ENCODE peak calls at places on chromosomes 7 and 10, in five cellular contexts. One of them, this sample, is unnamed. For H3K4me1, the result is how much of the 10 kb centered on the place peaks cover.

GRCh38 chr10:123995082-123995460 is 98.3 kb downstream of the CHST15 start:
- DNase-seq in A549: peak
- DNase-seq in sigmoid colon: no peak
- DNase-seq in K562: no peak
- DNase-seq in transverse colon: no peak
- DNase-seq in this sample: peak

GRCh38 chr7:14403587-14403986 is 414.1 kb upstream of the ETV1 start:
- DNase-seq in K562: no peak
- DNase-seq in transverse colon: no peak
- DNase-seq in sigmoid colon: no peak
- DNase-seq in A549: no peak
- DNase-seq in this sample: no peak

GRCh38 chr7:91325731-91326130 is 61.5 kb downstream of the FZD1 start:
- DNase-seq in transverse colon: no peak
- DNase-seq in A549: no peak
- DNase-seq in K562: no peak
- DNase-seq in sigmoid colon: no peak
- DNase-seq in this sample: no peak

GRCh38 chr10:90969947-90970673 is 49.2 kb upstream of the ANKRD1 start:
- DNase-seq in A549: peak
- DNase-seq in transverse colon: no peak
- DNase-seq in sigmoid colon: no peak
- DNase-seq in K562: no peak
- DNase-seq in this sample: no peak

GRCh38 chr10:85857305-85857704 is 509.3 kb downstream of the GRID1 start:
- DNase-seq in sigmoid colon: no peak
- DNase-seq in K562: no peak
- DNase-seq in transverse colon: no peak
- DNase-seq in A549: no peak
- DNase-seq in this sample: no peak

GRCh38 chr10:7407368-7408002 is 3.3 kb downstream of the SFMBT2 start:
- DNase-seq in A549: no peak
- DNase-seq in sigmoid colon: no peak
- DNase-seq in transverse colon: no peak
- DNase-seq in K562: no peak
- DNase-seq in this sample: peak

GRCh38 chr7:18440934-18441333 is 54.6 kb upstream of the HDAC9 start:
- DNase-seq in transverse colon: no peak
- DNase-seq in K562: no peak
- DNase-seq in sigmoid colon: no peak
- DNase-seq in A549: no peak
- DNase-seq in this sample: no peak

GRCh38 chr7:74174606-74175082 is 488 bp downstream of the EIF4H start:
- DNase-seq in sigmoid colon: peak
- DNase-seq in transverse colon: peak
- DNase-seq in K562: no peak
- DNase-seq in A549: peak
- DNase-seq in this sample: peak

GRCh38 chr7:104206841-104207240 is 972 bp downstream of the ORC5 start:
- DNase-seq in transverse colon: no peak
- DNase-seq in K562: no peak
- DNase-seq in A549: no peak
- DNase-seq in sigmoid colon: no peak
- DNase-seq in this sample: no peak

GRCh38 chr7:104209063-104209462 is 1.2 kb upstream of the ORC5 start:
- DNase-seq in K562: no peak
- DNase-seq in A549: no peak
- DNase-seq in transverse colon: no peak
- DNase-seq in sigmoid colon: no peak
- DNase-seq in this sample: no peak

GRCh38 chr7:104208421-104208780 is 588 bp upstream of the ORC5 start:
- DNase-seq in sigmoid colon: no peak
- DNase-seq in transverse colon: no peak
- DNase-seq in K562: no peak
- DNase-seq in A549: no peak
- DNase-seq in this sample: no peak

GRCh38 chr7:104207348-104207730 is 474 bp downstream of the ORC5 start:
- DNase-seq in transverse colon: no peak
- DNase-seq in sigmoid colon: no peak
- DNase-seq in A549: peak
- DNase-seq in K562: no peak
- DNase-seq in this sample: no peak

GRCh38 chr7:104207731-104208420 is at the start of gene ORC5:
- DNase-seq in K562: peak
- DNase-seq in transverse colon: peak
- DNase-seq in sigmoid colon: peak
- DNase-seq in A549: peak
- DNase-seq in this sample: peak
- TF ChIP-seq EP300 in K562: no peak
- TF ChIP-seq EP300 in transverse colon: no peak
- TF ChIP-seq EP300 in sigmoid colon: no peak
- TF ChIP-seq EP300 in A549: no peak
- TF ChIP-seq EP300 in this sample: no peak

DNA sequence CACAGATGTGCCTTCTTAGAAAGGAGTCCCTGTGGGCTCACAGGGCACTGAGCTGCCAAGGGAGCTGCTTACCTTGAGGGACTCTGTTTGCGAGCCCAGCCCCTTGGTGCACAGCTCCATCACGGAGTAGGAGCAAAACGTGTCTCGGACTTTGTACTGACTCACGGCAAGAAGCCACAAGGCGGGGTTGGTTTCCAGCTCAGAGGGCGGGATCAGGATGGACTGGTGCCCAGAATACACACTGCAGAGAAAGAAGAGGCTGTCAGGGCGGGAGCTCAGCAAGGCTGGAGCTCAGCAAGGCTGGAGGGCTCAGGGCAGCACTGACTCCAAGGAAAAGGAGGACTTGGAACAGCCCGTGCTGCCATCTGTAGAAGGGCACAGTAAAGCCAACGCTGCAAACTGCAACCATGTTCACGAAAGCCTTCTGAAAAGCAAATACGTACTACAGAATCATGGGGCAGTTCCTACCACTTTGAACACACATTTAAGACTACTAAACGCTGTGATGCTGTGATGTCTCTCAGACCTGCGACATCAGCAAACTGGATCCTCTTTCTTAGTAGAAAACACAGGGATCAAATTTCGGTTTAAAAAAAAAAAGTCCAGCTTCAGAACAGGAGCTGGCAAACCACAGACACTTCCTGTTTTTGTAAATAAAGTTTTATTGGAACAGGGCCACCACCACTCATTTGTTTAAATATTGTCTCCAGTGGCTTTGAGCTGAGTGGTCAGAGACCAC is 194.3 kb downstream of the ZMYND11 start:
- DNase-seq in transverse colon: peak
- DNase-seq in A549: peak
- DNase-seq in K562: no peak
- DNase-seq in sigmoid colon: peak
- DNase-seq in this sample: peak
- H3K4me1 ChIP-seq in transverse colon: under half
- H3K4me1 ChIP-seq in A549: under half
- H3K4me1 ChIP-seq in K562: under half
- H3K4me1 ChIP-seq in sigmoid colon: under half
- H3K4me1 ChIP-seq in this sample: under half

GRCh38 chr7:50352282-50352681 is 47.8 kb downstream of the IKZF1 start:
- DNase-seq in sigmoid colon: no peak
- DNase-seq in K562: no peak
- DNase-seq in transverse colon: no peak
- DNase-seq in A549: no peak
- DNase-seq in this sample: no peak

GRCh38 chr7:50349399-50349798 is 44.9 kb downstream of the IKZF1 start:
- DNase-seq in sigmoid colon: no peak
- DNase-seq in A549: no peak
- DNase-seq in transverse colon: no peak
- DNase-seq in K562: no peak
- DNase-seq in this sample: no peak

GRCh38 chr7:50348469-50349162 is 44.1 kb downstream of the IKZF1 start:
- DNase-seq in K562: no peak
- DNase-seq in sigmoid colon: no peak
- DNase-seq in transverse colon: no peak
- DNase-seq in A549: no peak
- DNase-seq in this sample: no peak

GRCh38 chr7:50351267-50351666 is 46.8 kb downstream of the IKZF1 start:
- DNase-seq in A549: no peak
- DNase-seq in sigmoid colon: no peak
- DNase-seq in transverse colon: no peak
- DNase-seq in K562: no peak
- DNase-seq in this sample: no peak

GRCh38 chr7:50349963-50350944 is 45.7 kb downstream of the IKZF1 start:
- DNase-seq in transverse colon: no peak
- DNase-seq in K562: no peak
- DNase-seq in A549: no peak
- DNase-seq in sigmoid colon: peak
- DNase-seq in this sample: no peak
- H3K27ac ChIP-seq in transverse colon: peak
- H3K27ac ChIP-seq in K562: peak
- H3K27ac ChIP-seq in A549: no peak
- H3K27ac ChIP-seq in sigmoid colon: no peak
- H3K27ac ChIP-seq in this sample: no peak

GRCh38 chr7:148334959-148335577 is 255.5 kb upstream of the C7orf33 start:
- DNase-seq in transverse colon: no peak
- DNase-seq in A549: peak
- DNase-seq in K562: no peak
- DNase-seq in sigmoid colon: no peak
- DNase-seq in this sample: no peak
- TF ChIP-seq EP300 in transverse colon: no peak
- TF ChIP-seq EP300 in A549: no peak
- TF ChIP-seq EP300 in K562: no peak
- TF ChIP-seq EP300 in sigmoid colon: no peak
- TF ChIP-seq EP300 in this sample: no peak

DNA sequence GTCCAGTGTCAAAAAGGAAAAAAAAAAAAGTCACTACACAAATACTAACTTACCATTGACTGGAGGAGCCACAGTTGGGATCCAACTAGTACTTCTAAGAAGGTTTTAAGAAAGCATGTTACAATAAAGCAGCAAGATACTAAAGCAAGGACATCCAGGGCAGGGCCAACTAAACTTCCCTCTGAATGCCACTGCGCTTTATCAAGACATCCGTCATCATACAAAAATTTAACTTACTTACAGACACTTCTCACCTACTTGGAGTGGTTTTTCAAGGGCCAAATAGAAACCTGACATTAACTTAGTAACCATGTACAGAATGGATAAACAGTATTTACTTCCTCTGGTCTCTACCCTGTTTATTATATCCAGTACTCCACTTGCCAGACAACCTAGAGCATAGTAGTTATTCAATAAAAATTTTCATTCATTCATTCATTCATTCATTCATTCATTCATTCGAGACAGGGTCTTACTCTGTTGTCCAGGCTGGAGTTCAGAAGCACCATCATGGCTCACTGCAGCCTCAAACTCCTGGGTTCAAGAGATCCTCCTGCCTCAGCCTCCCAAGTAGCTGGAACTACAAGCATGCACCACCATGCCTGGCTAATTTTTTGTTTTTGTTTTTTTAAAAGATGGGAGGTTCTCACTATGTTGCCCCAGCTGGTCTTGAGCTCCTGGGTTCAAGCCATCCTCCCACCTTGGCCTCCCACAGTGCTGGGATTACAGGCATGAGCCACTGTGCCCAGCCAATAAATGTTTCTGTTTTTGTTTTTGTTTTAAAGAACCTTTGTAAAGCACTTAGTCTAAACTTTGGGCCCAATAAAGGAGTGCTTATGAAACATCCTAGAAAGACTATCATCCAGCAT is 19.0 kb downstream of the SMURF1 start:
- DNase-seq in K562: no peak
- DNase-seq in A549: no peak
- DNase-seq in sigmoid colon: no peak
- DNase-seq in transverse colon: no peak
- DNase-seq in this sample: no peak
- H3K4me1 ChIP-seq in K562: under half
- H3K4me1 ChIP-seq in A549: half or more
- H3K4me1 ChIP-seq in sigmoid colon: half or more
- H3K4me1 ChIP-seq in transverse colon: under half
- H3K4me1 ChIP-seq in this sample: under half

DNA sequence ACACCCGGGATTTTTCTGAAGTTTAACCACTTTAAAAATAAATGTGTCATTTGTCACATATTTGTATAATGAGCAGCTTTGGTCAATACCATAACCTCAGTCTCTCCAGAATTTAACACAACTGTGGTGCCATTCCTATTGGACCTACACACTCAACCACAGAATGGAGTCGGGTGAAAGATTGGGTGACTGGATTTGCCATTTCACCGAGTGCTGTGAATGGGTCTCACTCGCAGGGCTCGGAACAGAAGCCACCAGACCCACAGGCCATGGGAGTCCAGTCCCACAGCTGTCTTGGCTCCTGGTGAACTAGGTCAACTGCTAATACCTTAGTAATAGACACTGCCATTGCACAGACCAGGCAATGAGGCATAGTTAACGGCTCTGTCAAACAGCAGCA is 298.4 kb downstream of the CCDC3 start:
- DNase-seq in A549: no peak
- DNase-seq in transverse colon: no peak
- DNase-seq in sigmoid colon: no peak
- DNase-seq in K562: no peak
- DNase-seq in this sample: no peak
- H3K27ac ChIP-seq in A549: peak
- H3K27ac ChIP-seq in transverse colon: no peak
- H3K27ac ChIP-seq in sigmoid colon: peak
- H3K27ac ChIP-seq in K562: no peak
- H3K27ac ChIP-seq in this sample: no peak

DNA sequence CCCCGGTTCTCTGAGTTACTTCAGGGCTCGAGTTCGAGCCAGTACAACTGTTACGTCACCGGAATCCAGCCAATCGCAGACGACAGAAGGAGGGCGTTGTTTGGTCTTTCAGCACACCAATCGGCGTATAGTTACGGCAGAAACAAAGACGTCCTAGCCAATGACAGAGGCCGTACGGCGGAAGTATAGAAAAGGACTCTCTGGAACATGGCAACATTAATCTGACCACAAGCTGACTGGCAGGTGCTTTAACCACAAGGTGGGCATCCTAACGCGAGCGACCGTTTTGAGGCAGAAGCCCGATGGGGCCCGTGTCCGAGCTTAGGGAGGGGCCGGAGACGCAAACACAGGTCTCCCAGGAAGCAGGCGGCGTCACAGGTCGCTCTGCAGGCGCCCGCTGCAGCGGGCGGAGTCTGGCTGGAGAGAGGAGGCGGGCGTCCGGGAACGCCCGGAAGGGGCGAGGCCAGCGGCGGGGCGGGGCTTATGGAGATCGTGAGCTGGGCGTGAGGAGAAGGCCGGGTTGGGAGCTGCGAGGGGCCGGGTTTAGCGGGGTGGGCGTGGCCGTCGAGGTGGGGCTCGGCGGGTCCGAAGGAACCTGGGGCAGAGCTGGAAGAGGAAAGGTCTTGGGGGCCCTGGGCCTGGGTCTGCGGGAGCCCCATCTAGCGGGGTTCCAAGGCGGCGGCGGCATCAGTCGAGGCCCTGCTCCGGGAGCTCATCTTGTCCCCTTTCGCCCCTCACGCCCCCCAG is at the start of gene MOSPD3:
- DNase-seq in A549: peak
- DNase-seq in K562: peak
- DNase-seq in sigmoid colon: peak
- DNase-seq in transverse colon: peak
- DNase-seq in this sample: peak
- TF ChIP-seq EP300 in A549: no peak
- TF ChIP-seq EP300 in K562: peak
- TF ChIP-seq EP300 in sigmoid colon: no peak
- TF ChIP-seq EP300 in transverse colon: peak
- TF ChIP-seq EP300 in this sample: peak

GRCh38 chr10:4980793-4981192 is 17.6 kb downstream of the AKR1C1 start:
- DNase-seq in K562: no peak
- DNase-seq in A549: no peak
- DNase-seq in sigmoid colon: no peak
- DNase-seq in transverse colon: no peak
- DNase-seq in this sample: no peak
- H3K4me1 ChIP-seq in K562: under half
- H3K4me1 ChIP-seq in A549: half or more
- H3K4me1 ChIP-seq in sigmoid colon: under half
- H3K4me1 ChIP-seq in transverse colon: under half
- H3K4me1 ChIP-seq in this sample: under half